ENCODE peak calls at places on chromosome 9, in eight cellular contexts. D is heart left ventricle, H is A549, F is IMR-90, B is right lobe of liver, V is body of pancreas, U is GM12891, N is HepG2. R is an unnamed sample.

GRCh38 chr9:40926404-40927259 is 201.8 kb downstream of the FOXD4L6 start:
- DNase-seq in H (no peak), D (no peak), B (no peak), N (no peak), F (no peak), V (no peak), U (no peak), R (no peak)

GRCh38 chr9:109518621-109519335 is 20.7 kb upstream of the PTPN3 start:
- DNase-seq in H (no peak), V (no peak), B (no peak), F (no peak), N (no peak), U (no peak), D (no peak), R (no peak)

GRCh38 chr9:89663264-89663970 is 58.6 kb downstream of the GADD45G start:
- DNase-seq in U (no peak), F (no peak), B (no peak), N (no peak), D (no peak), H (no peak), V (no peak), R (no peak)

GRCh38 chr9:16328349-16328748 is 542.1 kb downstream of the BNC2 start:
- DNase-seq in H (no peak), B (no peak), N (no peak), D (no peak), F (no peak), U (no peak), V (no peak), R (no peak)

GRCh38 chr9:93884808-93885207 is 70.3 kb downstream of the BARX1 start:
- DNase-seq in N (no peak), U (no peak), D (no peak), V (no peak), B (no peak), F (no peak), H (no peak), R (no peak)

GRCh38 chr9:92350129-92350739 is 24.5 kb downstream of the CENPP start:
- DNase-seq in D (no peak), N (no peak), B (no peak), H (no peak), F (peak), V (no peak), U (no peak), R (no peak)

GRCh38 chr9:134698587-134699342 is 57.2 kb downstream of the COL5A1 start:
- DNase-seq in H (peak), D (peak), U (peak), N (peak), B (peak), V (peak), F (peak), R (peak)

GRCh38 chr9:92483896-92484545 is 1.7 kb upstream of the ASPN start:
- DNase-seq in H (no peak), D (no peak), V (no peak), F (peak), U (no peak), B (no peak), N (no peak), R (no peak)

GRCh38 chr9:137605146-137606004 is at the start of gene ARRDC1:
- DNase-seq in H (peak), U (peak), V (peak), F (peak), D (peak), N (peak), B (peak), R (peak)

GRCh38 chr9:79447308-79447605 is 124.5 kb upstream of the TLE4 start:
- DNase-seq in U (no peak), F (no peak), H (no peak), B (no peak), D (no peak), N (no peak), V (no peak), R (no peak)

GRCh38 chr9:69759478-69760277 is at the start of gene PTAR1:
- DNase-seq in U (peak), D (peak), N (peak), H (peak), B (peak), F (peak), V (peak), R (peak)
- TF ChIP-seq POLR2A in U (peak), D (peak), N (peak), H (peak), B (peak), F (peak), V (peak), R (peak)

DNA sequence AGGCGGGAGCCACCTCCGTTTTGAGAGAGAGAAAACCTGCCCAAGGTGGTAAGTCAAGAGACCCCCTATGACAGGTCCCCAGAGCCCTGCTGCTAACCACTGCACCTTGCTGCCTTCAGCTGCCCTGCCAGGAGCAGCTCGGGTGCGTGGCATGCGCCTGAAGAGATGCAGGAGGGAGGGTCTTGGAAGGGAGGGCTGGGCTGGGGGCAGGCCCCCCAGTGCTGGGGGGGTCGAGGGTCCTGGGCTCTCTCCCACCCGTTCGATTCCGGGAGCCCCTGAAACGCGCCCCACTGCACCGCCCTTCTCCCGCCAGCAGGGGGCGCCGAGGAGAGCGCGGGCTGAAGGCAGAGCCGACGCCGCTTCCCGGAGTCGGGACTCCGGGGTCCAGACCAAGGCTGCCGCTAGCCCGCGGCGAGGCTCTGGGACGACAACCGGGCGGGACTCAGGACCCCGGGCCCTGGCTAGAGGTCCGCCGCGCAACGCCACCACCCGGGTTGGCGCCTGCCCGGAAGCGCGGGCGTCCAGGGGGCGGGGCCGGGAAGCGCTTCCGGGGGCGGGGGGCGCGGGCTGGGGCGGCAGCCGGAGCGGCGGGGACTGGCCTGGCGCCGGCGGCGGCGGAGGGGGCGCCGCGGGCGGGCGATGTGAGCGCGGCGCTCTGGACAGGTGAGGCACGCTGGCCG is at the start of gene ZBTB34:
- DNase-seq in D (peak), H (peak), B (peak), U (peak), V (peak), F (peak), N (peak), R (peak)
- TF ChIP-seq POLR2A in D (peak), H (peak), B (peak), U (peak), V (no peak), F (peak), N (peak), R (no peak)

GRCh38 chr9:128243486-128244415 is 32.1 kb downstream of the GOLGA2 start:
- DNase-seq in H (no peak), V (no peak), U (no peak), N (no peak), D (no peak), B (no peak), F (peak), R (no peak)

GRCh38 chr9:128245293-128246151 is 30.3 kb downstream of the GOLGA2 start:
- DNase-seq in B (no peak), V (no peak), N (peak), U (no peak), H (no peak), D (peak), F (peak), R (no peak)

GRCh38 chr9:128246471-128246870 is 29.3 kb downstream of the GOLGA2 start:
- DNase-seq in V (no peak), B (no peak), U (no peak), H (no peak), D (no peak), N (no peak), F (no peak), R (no peak)

GRCh38 chr9:128242828-128243485 is 32.9 kb downstream of the GOLGA2 start:
- DNase-seq in V (no peak), U (no peak), N (no peak), D (peak), H (no peak), B (no peak), F (no peak), R (no peak)

GRCh38 chr9:128244443-128245226 is 31.2 kb downstream of the GOLGA2 start:
- DNase-seq in F (peak), D (peak), V (no peak), U (no peak), H (no peak), N (peak), B (no peak), R (peak)
- TF ChIP-seq POLR2A in F (peak), D (peak), V (no peak), U (no peak), H (no peak), N (no peak), B (no peak), R (peak)

DNA sequence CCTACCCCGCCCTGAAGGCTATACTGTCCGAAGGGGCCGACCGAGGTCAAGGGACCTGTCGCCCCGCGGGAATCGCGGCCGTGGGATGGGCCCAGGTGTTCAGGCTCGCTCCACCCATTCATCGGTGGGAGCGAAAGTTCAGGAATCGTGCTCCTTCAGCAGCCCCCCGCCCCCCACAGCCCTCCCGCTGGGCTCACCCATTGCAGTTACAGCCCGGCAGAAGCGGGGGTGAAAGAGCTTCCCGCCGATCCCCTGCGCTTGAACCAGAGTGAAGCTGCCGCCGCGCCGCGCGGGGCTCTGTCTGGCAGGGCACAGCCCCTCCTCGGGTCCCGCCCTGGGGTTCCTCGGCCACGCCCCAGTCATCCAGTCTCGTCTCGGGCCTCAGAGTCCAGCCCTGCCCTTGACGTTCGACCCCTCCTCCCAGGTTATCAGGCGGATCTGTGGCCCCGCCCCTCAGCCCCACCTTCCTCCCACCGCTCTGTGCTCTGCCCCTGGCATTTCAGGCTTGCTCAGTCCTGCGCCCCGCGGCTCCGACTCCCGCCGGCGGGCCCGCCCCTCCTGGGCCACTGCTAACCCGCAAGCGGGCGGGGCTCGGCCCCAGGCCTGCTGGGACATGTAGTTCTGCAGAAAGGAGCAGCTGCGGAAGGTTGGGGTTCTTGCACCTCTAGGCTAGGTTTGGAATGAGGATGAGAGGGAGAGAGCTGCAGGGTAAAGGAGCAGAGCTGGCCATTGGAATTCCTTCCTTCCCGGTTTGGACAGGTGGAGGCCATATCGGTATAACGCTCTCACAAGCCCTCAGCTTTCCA is at the start of gene MYORG:
- DNase-seq in D (peak), U (peak), N (peak), B (peak), V (peak), F (peak), H (peak), R (peak)
- TF ChIP-seq POLR2A in D (peak), U (no peak), N (no peak), B (peak), V (peak), F (no peak), H (peak), R (peak)

GRCh38 chr9:123929870-123930831 is at the start of gene DENND1A:
- DNase-seq in U (peak), F (peak), N (peak), D (peak), B (peak), H (peak), V (peak), R (peak)
- TF ChIP-seq POLR2A in U (no peak), F (peak), N (peak), D (peak), B (peak), H (peak), V (peak), R (no peak)

GRCh38 chr9:37031902-37032301 is 2.2 kb downstream of the PAX5 start:
- DNase-seq in V (no peak), F (no peak), B (no peak), D (no peak), H (no peak), U (no peak), N (no peak), R (no peak)

GRCh38 chr9:37033753-37034319 is at the start of gene PAX5:
- DNase-seq in D (no peak), H (no peak), N (no peak), F (no peak), U (no peak), V (no peak), B (no peak), R (no peak)

GRCh38 chr9:37031081-37031480 is 3.0 kb downstream of the PAX5 start:
- DNase-seq in V (no peak), U (no peak), F (no peak), D (no peak), B (no peak), N (no peak), H (no peak), R (no peak)

GRCh38 chr9:37033141-37033540 is 927 bp downstream of the PAX5 start:
- DNase-seq in F (no peak), H (no peak), U (no peak), D (no peak), B (no peak), N (no peak), V (no peak), R (no peak)

DNA sequence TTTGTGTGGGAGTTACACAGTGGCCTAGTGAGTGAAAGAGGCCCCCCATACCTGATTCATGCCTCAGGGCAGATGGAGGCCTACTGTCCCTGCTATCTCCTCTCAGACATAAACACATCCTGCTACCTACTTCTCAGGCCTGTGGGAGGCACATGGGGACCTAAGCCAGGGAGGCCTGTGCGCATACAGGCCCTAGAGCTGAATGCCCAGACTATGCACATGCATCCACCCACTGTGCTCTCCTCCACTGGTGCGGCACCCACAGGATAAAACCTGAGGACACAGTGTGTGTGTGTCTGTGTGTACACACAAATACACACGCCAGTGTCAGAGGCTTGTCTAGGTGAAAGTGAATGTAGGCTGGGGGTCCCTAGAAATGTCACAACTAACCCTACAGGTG is 1.4 kb downstream of the PAX5 start:
- DNase-seq in N (no peak), U (no peak), D (no peak), H (no peak), F (no peak), V (no peak), B (no peak), R (no peak)
- TF ChIP-seq POLR2A in N (no peak), U (peak), D (no peak), H (no peak), F (no peak), V (no peak), B (no peak), R (no peak)

GRCh38 chr9:86096382-86096781 is 3.0 kb downstream of the GOLM1 start:
- DNase-seq in H (no peak), N (no peak), V (no peak), D (no peak), F (peak), U (no peak), B (no peak), R (no peak)

GRCh38 chr9:86102626-86103025 is 3.3 kb upstream of the GOLM1 start:
- DNase-seq in U (no peak), D (no peak), H (no peak), F (no peak), N (no peak), B (no peak), V (no peak), R (peak)

GRCh38 chr9:86097510-86098224 is 1.7 kb downstream of the GOLM1 start:
- DNase-seq in D (no peak), F (no peak), U (no peak), B (no peak), N (no peak), V (no peak), H (no peak), R (peak)

GRCh38 chr9:86099695-86100364 is 472 bp upstream of the GOLM1 start:
- DNase-seq in D (peak), B (no peak), H (peak), U (no peak), N (no peak), V (peak), F (peak), R (peak)

DNA sequence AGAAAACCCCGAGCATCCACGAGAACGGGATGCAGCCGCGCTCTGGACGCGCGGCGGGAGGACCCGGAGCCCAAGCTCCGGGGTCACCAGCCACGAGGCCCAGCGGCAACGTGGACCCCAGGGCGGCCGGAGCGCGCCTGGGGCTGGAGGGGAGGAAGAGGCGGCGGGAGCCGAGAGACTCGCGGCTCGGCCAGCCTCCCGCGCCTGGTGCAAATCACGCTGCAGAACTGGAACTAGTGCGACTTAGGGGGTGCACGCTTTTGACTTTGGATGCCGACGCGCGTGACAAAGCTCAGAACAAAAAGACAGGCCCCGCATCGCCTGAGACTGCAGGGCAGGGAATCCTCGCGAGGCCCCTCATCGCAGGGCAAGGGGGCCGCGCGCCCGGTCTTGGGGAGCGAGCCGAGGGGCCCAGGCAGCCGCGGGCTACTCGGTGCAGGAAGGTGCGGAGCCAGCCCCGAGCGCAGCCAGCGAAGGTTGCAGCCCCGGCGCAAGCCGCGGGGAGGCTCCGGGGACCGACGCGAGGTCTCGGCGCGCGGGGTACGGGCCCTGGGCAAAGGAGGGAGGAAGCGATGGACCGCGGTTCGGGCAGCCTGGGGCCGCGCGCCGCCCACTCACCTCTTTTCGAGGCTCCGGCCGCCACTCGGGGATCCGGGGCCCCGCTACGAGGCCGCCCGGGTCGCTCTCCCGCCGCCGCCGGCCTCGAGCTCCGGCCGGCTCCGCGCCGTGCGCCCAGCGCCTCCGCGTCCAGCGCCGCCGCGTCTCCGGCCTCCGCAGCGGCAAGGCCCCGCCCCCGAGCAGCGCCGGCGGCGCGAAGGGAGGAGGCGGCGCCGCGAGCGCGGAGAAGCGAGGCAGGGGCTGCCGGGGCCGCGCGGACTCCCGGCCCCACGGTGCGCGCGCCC is at the start of gene GOLM1:
- DNase-seq in N (no peak), U (peak), F (peak), B (peak), D (peak), V (peak), H (peak), R (peak)
- TF ChIP-seq POLR2A in N (no peak), U (no peak), F (no peak), B (no peak), D (peak), V (no peak), H (peak), R (no peak)

DNA sequence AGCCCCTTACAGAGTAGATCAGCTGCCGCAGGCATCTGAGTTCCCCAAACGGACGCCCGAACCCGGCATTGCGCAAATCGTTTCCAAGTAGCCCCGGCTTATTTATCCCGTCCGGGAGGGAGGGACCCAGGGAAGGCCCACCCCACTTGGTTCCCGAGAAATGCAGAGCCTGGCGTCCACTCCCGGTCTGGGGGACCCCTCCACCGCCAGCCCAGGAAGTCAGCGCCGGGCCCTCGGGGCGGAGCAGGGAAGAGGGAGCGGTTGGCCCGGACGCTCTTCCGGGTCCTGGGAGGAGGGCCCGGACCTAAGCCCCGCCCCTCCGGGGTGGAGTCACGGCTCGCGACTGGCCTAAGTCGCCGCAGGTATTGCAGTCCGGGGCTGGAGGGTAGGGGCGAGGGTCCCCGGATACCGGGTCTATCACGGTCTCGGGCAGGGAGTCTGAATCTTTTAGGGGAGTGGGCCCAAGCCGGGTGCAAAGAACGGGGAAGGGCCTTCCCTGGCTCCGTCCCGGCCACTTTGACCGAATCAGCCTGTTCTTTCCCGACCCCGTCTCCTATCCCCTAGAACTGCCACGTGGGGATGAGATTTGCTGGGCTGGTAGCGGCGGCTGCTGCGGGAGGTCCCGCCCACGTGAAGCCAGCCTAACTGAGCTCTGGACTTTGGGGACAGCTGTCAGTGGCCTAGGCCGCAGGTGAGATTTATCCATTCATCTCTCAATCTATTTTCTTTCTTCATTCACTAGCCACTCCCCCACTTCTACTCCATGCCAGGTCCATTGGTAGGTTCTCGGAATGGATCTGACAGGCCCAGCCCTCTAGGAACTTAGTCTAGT is at the start of gene RABEPK:
- DNase-seq in B (peak), D (peak), N (peak), H (peak), V (peak), U (peak), F (peak), R (peak)
- TF ChIP-seq POLR2A in B (peak), D (peak), N (peak), H (peak), V (peak), U (peak), F (peak), R (peak)

GRCh38 chr9:113410207-113411158 is at the start of the genes C9orf43 and POLE3:
- DNase-seq in U (peak), N (peak), B (peak), H (peak), V (peak), F (peak), D (peak), R (peak)
- TF ChIP-seq POLR2A in U (peak), N (peak), B (peak), H (peak), V (peak), F (peak), D (peak), R (peak)